ENCODE peak calls at places on chromosomes 5 and 9, in seven cellular contexts. Z is IMR-90, A is mesendoderm, D is H9, G is trophoblast cell, C is H1, F is neuronal stem cell. V is an unnamed sample.
A peak's percentile ranks its signal among the peaks of the same experiment; 100 is the strongest.

GRCh38 chr5:157546456-157547100 is 29.0 kb downstream of the ADAM19 start:
- DNase-seq in Z (peak; percentile 65), A (peak; percentile 94), D (no peak), G (no peak), C (no peak), F (no peak), V (peak; percentile 34)

GRCh38 chr5:131193106-131193505 is 22.4 kb downstream of the LYRM7 start:
- DNase-seq in Z (peak; percentile 50), A (no peak), D (no peak), G (no peak), C (no peak), F (no peak), V (peak; percentile 24)

GRCh38 chr5:151477106-151477505 is 29.7 kb downstream of the SLC36A1 start:
- DNase-seq in Z (peak; percentile 74), A (no peak), D (no peak), G (peak; percentile 21), C (no peak), F (no peak), V (peak; percentile 22)

GRCh38 chr9:128593856-128594255 is 41.5 kb downstream of the SPTAN1 start:
- DNase-seq in Z (no peak), A (peak; percentile 81), D (no peak), G (peak; percentile 4), C (no peak), F (no peak), V (no peak)

GRCh38 chr9:88303785-88304495 is 84.3 kb upstream of the SPIN1 start:
- DNase-seq in Z (peak; percentile 58), A (no peak), D (no peak), G (peak; percentile 24), C (no peak), F (no peak), V (peak; percentile 10)

GRCh38 chr9:129052592-129052991 is 16.2 kb downstream of the MIGA2 start:
- DNase-seq in Z (no peak), A (no peak), D (no peak), G (peak; percentile 53), C (no peak), F (no peak), V (no peak)

GRCh38 chr9:34124103-34124502 is 2.4 kb downstream of the DCAF12 start:
- DNase-seq in Z (no peak), A (no peak), D (no peak), G (no peak), C (no peak), F (no peak), V (peak; percentile 32)

GRCh38 chr5:158886086-158886485 is 213.6 kb downstream of the EBF1 start:
- DNase-seq in Z (no peak), A (no peak), D (no peak), G (no peak), C (no peak), F (no peak), V (peak; percentile 4)

GRCh38 chr9:106717686-106718085 is 145.3 kb upstream of the ZNF462 start:
- DNase-seq in Z (peak; percentile 80), A (peak; percentile 75), D (no peak), G (peak; percentile 77), C (no peak), F (no peak), V (peak; percentile 82)

GRCh38 chr9:106716820-106717219 is 146.1 kb upstream of the ZNF462 start:
- DNase-seq in Z (peak; percentile 22), A (no peak), D (no peak), G (no peak), C (no peak), F (no peak), V (no peak)

GRCh38 chr9:106718996-106719395 is 144.0 kb upstream of the ZNF462 start:
- DNase-seq in Z (peak; percentile 38), A (no peak), D (no peak), G (peak; percentile 61), C (no peak), F (no peak), V (peak; percentile 52)

GRCh38 chr9:106726070-106726815 is 136.7 kb upstream of the ZNF462 start:
- DNase-seq in Z (no peak), A (no peak), D (no peak), G (no peak), C (no peak), F (no peak), V (no peak)

DNA sequence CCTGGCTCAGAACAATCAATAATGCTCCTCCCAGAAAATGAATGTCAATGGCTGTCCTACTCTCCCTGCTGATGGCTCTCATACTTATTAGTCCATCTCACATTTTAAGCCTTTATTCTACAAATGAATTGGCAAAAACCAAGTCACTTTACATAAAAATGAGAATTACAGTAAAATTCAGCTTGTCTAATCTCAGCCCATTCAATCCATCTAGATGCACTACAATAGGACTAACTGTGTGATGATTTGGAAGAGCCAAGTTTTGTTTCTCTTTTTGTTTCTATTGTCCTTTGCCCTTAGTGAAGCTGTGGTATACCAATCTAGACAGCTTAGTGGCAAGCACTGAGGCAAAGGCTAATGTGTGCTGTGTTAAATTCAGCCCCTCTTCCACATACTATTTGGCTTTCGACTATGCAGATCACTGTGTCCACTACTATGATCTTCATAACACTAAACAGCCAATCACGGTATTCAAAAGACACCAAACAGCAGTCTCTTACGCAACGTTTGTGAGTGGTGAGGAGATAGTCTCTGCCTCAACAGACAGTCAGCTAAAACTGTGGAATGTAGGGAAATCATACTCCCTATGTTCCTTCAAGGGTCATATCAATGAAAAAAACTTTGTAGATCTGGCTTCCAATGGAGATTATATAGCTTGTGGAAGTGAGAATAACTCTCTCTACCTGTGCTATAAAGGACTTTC is 140.8 kb upstream of the ZNF462 start:
- DNase-seq in Z (no peak), A (no peak), D (no peak), G (peak; percentile 19), C (no peak), F (no peak), V (no peak)
- H2AK5ac ChIP-seq in Z (no peak overlapping the region), A (no peak overlapping the region), D (no peak overlapping the region), G (no peak overlapping the region), C (no peak overlapping the region), F (no peak overlapping the region), V (no peak overlapping the region)

DNA sequence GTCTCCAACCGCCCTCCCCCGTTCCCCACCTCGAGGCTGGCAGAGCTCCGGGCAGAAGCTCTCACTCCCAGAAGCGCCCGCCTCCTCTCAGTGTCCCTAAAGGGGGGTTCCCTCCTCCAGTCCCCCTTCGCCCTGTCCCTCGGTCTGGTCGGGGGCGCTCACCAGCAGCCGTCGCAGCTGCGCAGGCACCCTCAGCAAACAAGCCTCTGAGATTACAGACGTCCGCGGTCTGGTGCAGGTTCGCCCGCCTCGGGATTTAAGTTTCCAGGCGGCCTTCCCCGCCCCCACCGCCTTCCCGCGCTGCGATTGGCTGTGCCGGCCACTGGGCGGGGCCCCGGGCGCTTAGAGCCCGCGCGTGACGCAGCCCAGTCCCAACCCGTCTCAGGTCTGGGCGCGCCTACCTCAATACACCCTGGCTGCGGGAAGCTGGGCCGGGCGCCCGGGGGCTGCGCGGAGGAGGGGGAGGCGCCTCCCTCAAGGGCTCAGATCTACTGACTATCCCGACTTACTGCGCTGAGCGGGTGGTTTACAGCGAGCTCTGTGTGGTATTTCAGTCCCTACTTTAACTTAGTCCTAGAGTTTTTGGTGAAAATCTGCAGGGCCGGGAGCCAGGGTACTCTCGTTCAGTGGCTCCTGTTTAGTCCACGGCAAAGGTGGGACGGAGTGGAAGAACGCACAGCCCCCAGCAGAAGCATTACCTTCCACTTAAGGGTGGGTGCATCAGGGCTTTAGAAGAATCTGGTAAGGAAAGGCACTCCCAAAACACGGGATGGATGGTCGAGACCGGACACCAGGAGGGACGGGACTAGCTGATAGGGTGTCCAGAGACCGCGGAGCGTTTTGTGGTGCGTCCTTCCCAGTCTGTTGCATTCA is at the start of gene CTSV:
- DNase-seq in Z (peak; percentile 66), A (peak; percentile 97), D (peak; percentile 96), G (peak; percentile 98), C (peak; percentile 83), F (peak; percentile 92), V (peak; percentile 84)
- H2AK5ac ChIP-seq in Z (no peak within 1 kb of the TSS), A (no peak within 1 kb of the TSS), D (no peak within 1 kb of the TSS), G (no peak within 1 kb of the TSS), C (peak within 1 kb of the TSS; percentile 88), F (peak within 1 kb of the TSS; percentile 65), V (no peak within 1 kb of the TSS)

GRCh38 chr5:2207966-2208544 is 325.3 kb upstream of the IRX4 start:
- DNase-seq in Z (no peak), A (peak; percentile 74), D (peak; percentile 80), G (peak; percentile 30), C (peak; percentile 46), F (no peak), V (no peak)
- H2AK5ac ChIP-seq in Z (no peak overlapping the region), A (no peak overlapping the region), D (no peak overlapping the region), G (no peak overlapping the region), C (no peak overlapping the region), F (no peak overlapping the region), V (no peak overlapping the region)

GRCh38 chr9:109862452-109862851 is 82.5 kb downstream of the PALM2AKAP2 start:
- DNase-seq in Z (no peak), A (peak; percentile 54), D (no peak), G (peak; percentile 17), C (no peak), F (no peak), V (no peak)
- H2AK5ac ChIP-seq in Z (no peak overlapping the region), A (no peak overlapping the region), D (no peak overlapping the region), G (no peak overlapping the region), C (no peak overlapping the region), F (no peak overlapping the region), V (no peak overlapping the region)

GRCh38 chr9:79257671-79258410 is 313.9 kb upstream of the TLE4 start:
- DNase-seq in Z (no peak), A (no peak), D (peak; percentile 34), G (no peak), C (no peak), F (no peak), V (no peak)
- H2AK5ac ChIP-seq in Z (no peak overlapping the region), A (no peak overlapping the region), D (no peak overlapping the region), G (no peak overlapping the region), C (no peak overlapping the region), F (peak overlapping the region; percentile 38), V (no peak overlapping the region)

GRCh38 chr9:6410653-6411052 is 2.3 kb upstream of the UHRF2 start:
- DNase-seq in Z (no peak), A (no peak), D (no peak), G (no peak), C (no peak), F (no peak), V (no peak)

GRCh38 chr9:6408320-6408719 is 4.7 kb upstream of the UHRF2 start:
- DNase-seq in Z (no peak), A (no peak), D (no peak), G (no peak), C (no peak), F (no peak), V (no peak)

GRCh38 chr9:6407778-6408177 is 5.2 kb upstream of the UHRF2 start:
- DNase-seq in Z (no peak), A (no peak), D (no peak), G (no peak), C (no peak), F (no peak), V (no peak)

DNA sequence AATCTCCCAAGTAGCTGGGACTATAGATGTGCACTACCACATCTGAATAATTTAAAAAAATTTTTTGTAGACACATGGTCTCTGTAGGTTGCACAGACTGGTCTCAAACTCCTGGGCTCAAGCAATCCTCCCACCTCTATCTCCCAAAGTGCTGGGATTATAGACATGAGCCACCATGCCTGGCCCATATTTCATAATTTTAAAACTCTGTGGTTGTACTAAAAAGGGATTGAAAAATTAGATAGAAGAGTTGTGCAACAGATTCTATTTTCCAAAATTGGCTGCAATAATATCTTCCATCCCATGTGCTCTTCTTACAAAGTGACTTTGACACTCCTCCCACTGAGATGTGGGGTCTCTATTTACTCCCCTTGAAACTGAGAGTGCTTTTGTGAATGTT is 7.6 kb upstream of the UHRF2 start:
- DNase-seq in Z (no peak), A (no peak), D (no peak), G (no peak), C (no peak), F (no peak), V (no peak)
- H2AK5ac ChIP-seq in Z (no peak overlapping the region), A (no peak overlapping the region), D (no peak overlapping the region), G (no peak overlapping the region), C (no peak overlapping the region), F (no peak overlapping the region), V (no peak overlapping the region)

V was measured in mesenchymal stem cell.